ENCODE peak calls at places on chromosomes 3 and 15, in six cellular contexts. One of them, this sample, is unnamed.

GRCh38 chr3:105958237-105959000 is 89.6 kb upstream of the CBLB start:
- DNase-seq in frontal cortex: no peak
- DNase-seq in CD8-positive, alpha-beta memory T cell: no peak
- DNase-seq in astrocyte: no peak
- DNase-seq in HTR-8/SVneo: no peak
- DNase-seq in K562: no peak
- DNase-seq in this sample: no peak

GRCh38 chr15:53716909-53717878 is 42.3 kb downstream of the WDR72 start:
- DNase-seq in HTR-8/SVneo: no peak
- DNase-seq in CD8-positive, alpha-beta memory T cell: no peak
- DNase-seq in frontal cortex: no peak
- DNase-seq in astrocyte: no peak
- DNase-seq in K562: no peak
- DNase-seq in this sample: peak; percentile 21

GRCh38 chr3:277873-278272 is 81.3 kb downstream of the CHL1 start:
- DNase-seq in K562: no peak
- DNase-seq in astrocyte: no peak
- DNase-seq in CD8-positive, alpha-beta memory T cell: no peak
- DNase-seq in HTR-8/SVneo: no peak
- DNase-seq in frontal cortex: no peak
- DNase-seq in this sample: no peak

GRCh38 chr3:3743754-3744153 is 55.5 kb upstream of the LRRN1 start:
- DNase-seq in astrocyte: no peak
- DNase-seq in frontal cortex: no peak
- DNase-seq in HTR-8/SVneo: no peak
- DNase-seq in CD8-positive, alpha-beta memory T cell: no peak
- DNase-seq in K562: no peak
- DNase-seq in this sample: no peak

GRCh38 chr3:74537164-74537563 is 77.3 kb downstream of the CNTN3 start:
- DNase-seq in astrocyte: peak; percentile 28
- DNase-seq in K562: no peak
- DNase-seq in frontal cortex: no peak
- DNase-seq in CD8-positive, alpha-beta memory T cell: no peak
- DNase-seq in HTR-8/SVneo: no peak
- DNase-seq in this sample: no peak

GRCh38 chr3:151283907-151284461 is 5.6 kb upstream of the P2RY14 start:
- DNase-seq in K562: no peak
- DNase-seq in frontal cortex: no peak
- DNase-seq in HTR-8/SVneo: no peak
- DNase-seq in astrocyte: peak; percentile 86
- DNase-seq in CD8-positive, alpha-beta memory T cell: no peak
- DNase-seq in this sample: no peak

GRCh38 chr3:96970211-96970610 is 155.8 kb downstream of the EPHA6 start:
- DNase-seq in HTR-8/SVneo: no peak
- DNase-seq in CD8-positive, alpha-beta memory T cell: no peak
- DNase-seq in astrocyte: no peak
- DNase-seq in K562: no peak
- DNase-seq in frontal cortex: no peak
- DNase-seq in this sample: no peak

GRCh38 chr15:25501828-25502446 is 63.1 kb upstream of the UBE3A start:
- DNase-seq in astrocyte: no peak
- DNase-seq in frontal cortex: no peak
- DNase-seq in HTR-8/SVneo: no peak
- DNase-seq in K562: no peak
- DNase-seq in CD8-positive, alpha-beta memory T cell: peak; percentile 13
- DNase-seq in this sample: peak; percentile 82

GRCh38 chr3:18868911-18869689 is 279.2 kb upstream of the KCNH8 start:
- DNase-seq in K562: no peak
- DNase-seq in HTR-8/SVneo: no peak
- DNase-seq in frontal cortex: no peak
- DNase-seq in astrocyte: no peak
- DNase-seq in CD8-positive, alpha-beta memory T cell: no peak
- DNase-seq in this sample: no peak

This sample was measured in GM23338.